ENCODE peak calls at places on chromosomes 16 and 17, in eight cellular contexts. G is iris pigment epithelial cell; B is heart left ventricle; Z is CD4-positive, alpha-beta memory T cell; Q is stimulated activated CD4-positive, alpha-beta T cell treated with anti-CD3 and anti-CD28 coated beads, Interleukin-15, amount 100 ng/mL, for 1 hour; H is stimulated activated CD8-positive, alpha-beta memory T cell treated with anti-CD3 and anti-CD28 coated beads, Interleukin-15, amount 100 ng/mL, for 24 hours; C is IMR-90; D is activated T-cell treated with anti-CD3 and anti-CD28 coated beads, Interleukin-2, amount 50 U/mL, for 72 hours. J is an unnamed sample.

GRCh38 chr17:41777157-41777578 is 9.3 kb downstream of the JUP start:
- DNase-seq in Q (no peak), C (no peak), G (peak), H (no peak), B (peak), Z (no peak), D (no peak), J (no peak)

GRCh38 chr17:74052993-74053744 is 150.3 kb upstream of the RPL38 start:
- DNase-seq in D (no peak), B (no peak), Z (no peak), H (no peak), G (no peak), C (no peak), Q (no peak), J (no peak)

GRCh38 chr17:77585142-77585860 is 373.2 kb upstream of the TNRC6C start:
- DNase-seq in D (no peak), Q (no peak), G (no peak), C (no peak), Z (no peak), H (no peak), B (no peak), J (no peak)

GRCh38 chr17:69672924-69673323 is 258.4 kb downstream of the MAP2K6 start:
- DNase-seq in Q (no peak), D (no peak), B (no peak), Z (no peak), G (peak), H (no peak), C (peak), J (no peak)

GRCh38 chr16:10880609-10881452 is 3.8 kb downstream of the CIITA start:
- DNase-seq in C (no peak), D (no peak), B (no peak), G (no peak), H (no peak), Q (no peak), Z (no peak), J (no peak)

GRCh38 chr16:47779201-47780016 is 318.3 kb downstream of the PHKB start:
- DNase-seq in Q (no peak), C (peak), Z (peak), G (peak), D (peak), B (no peak), H (no peak), J (no peak)

GRCh38 chr16:62392698-62393097 is 356.5 kb upstream of the CDH8 start:
- DNase-seq in C (no peak), B (no peak), D (no peak), Q (no peak), G (no peak), H (no peak), Z (no peak), J (no peak)

GRCh38 chr17:57243171-57243622 is 13.1 kb upstream of the MSI2 start:
- DNase-seq in H (peak), Z (peak), Q (peak), C (peak), B (peak), G (peak), D (peak), J (no peak)

GRCh38 chr16:29824589-29825144 is 4.4 kb downstream of the MVP start:
- DNase-seq in H (no peak), C (peak), G (peak), D (no peak), Z (no peak), Q (no peak), B (no peak), J (no peak)

GRCh38 chr16:68642436-68643064 is 2.6 kb upstream of the CDH3 start:
- DNase-seq in B (no peak), Q (no peak), H (no peak), Z (no peak), G (peak), C (no peak), D (peak), J (no peak)

GRCh38 chr16:49495596-49496355 is 122.2 kb downstream of the C16orf78 start:
- DNase-seq in G (no peak), B (no peak), H (no peak), Q (no peak), Z (no peak), D (no peak), C (no peak), J (no peak)

GRCh38 chr16:66277311-66278070 is 89.0 kb upstream of the CDH5 start:
- DNase-seq in D (no peak), G (no peak), Q (no peak), H (no peak), Z (no peak), B (no peak), C (no peak), J (peak)

GRCh38 chr17:48757524-48757961 is 29.0 kb upstream of the HOXB13 start:
- DNase-seq in Q (no peak), G (no peak), H (no peak), B (no peak), D (no peak), C (no peak), Z (no peak), J (no peak)

J was measured in type B pancreatic cell.